ENCODE peak calls at places on chromosome 15, in four cellular contexts. U is left kidney, Y is stromal cell of bone marrow, G is AG08395. T is an unnamed sample.

GRCh38 chr15:51888593-51889195 is 59.2 kb downstream of the TMOD3 start:
- DNase-seq in U (peak; percentile 17), Y (no peak), G (peak; percentile 61), T (no peak)

GRCh38 chr15:65993226-65993625 is 123.9 kb downstream of the RAB11A start:
- DNase-seq in U (peak; percentile 88), Y (no peak), G (no peak), T (no peak)

GRCh38 chr15:51310064-51310463 is 28.3 kb downstream of the CYP19A1 start:
- DNase-seq in U (no peak), Y (peak; percentile 82), G (peak; percentile 62), T (no peak)

GRCh38 chr15:38781196-38781595 is 216.6 kb upstream of the RASGRP1 start:
- DNase-seq in U (no peak), Y (no peak), G (peak; percentile 14), T (no peak)

GRCh38 chr15:43516801-43517353 is 531 bp upstream of the MAP1A start:
- DNase-seq in U (peak; percentile 65), Y (no peak), G (peak; percentile 66), T (no peak)

GRCh38 chr15:39788108-39788507 is 5.5 kb upstream of the FSIP1 start:
- DNase-seq in U (no peak), Y (no peak), G (peak; percentile 31), T (no peak)

GRCh38 chr15:78811124-78811824 is at the start of gene ADAMTS7:
- DNase-seq in U (peak; percentile 90), Y (peak; percentile 58), G (peak; percentile 97), T (peak; percentile 49)

GRCh38 chr15:72609862-72610261 is 44.6 kb upstream of the GOLGA6B start:
- DNase-seq in U (no peak), Y (no peak), G (no peak), T (no peak)

GRCh38 chr15:86016750-86017149 is 62.9 kb upstream of the AGBL1 start:
- DNase-seq in U (no peak), Y (no peak), G (no peak), T (no peak)

GRCh38 chr15:48794697-48795134 is 16.2 kb downstream of the CEP152 start:
- DNase-seq in U (no peak), Y (no peak), G (no peak), T (no peak)

GRCh38 chr15:78830514-78831228 is 19.4 kb upstream of the ADAMTS7 start:
- DNase-seq in U (peak; percentile 79), Y (no peak), G (no peak), T (peak; percentile 49)

GRCh38 chr15:29438714-29439076 is 169.1 kb upstream of the NSMCE3 start:
- DNase-seq in U (peak; percentile 26), Y (no peak), G (no peak), T (no peak)

GRCh38 chr15:90393040-90393439 is 5.0 kb downstream of the IQGAP1 start:
- DNase-seq in U (no peak), Y (no peak), G (no peak), T (no peak)

GRCh38 chr15:63843901-63844317 is 10.2 kb upstream of the HERC1 start:
- DNase-seq in U (no peak), Y (no peak), G (peak; percentile 63), T (no peak)

GRCh38 chr15:51917493-51917892 is 54.1 kb downstream of the LEO1 start:
- DNase-seq in U (peak; percentile 5), Y (no peak), G (no peak), T (peak; percentile 31)

GRCh38 chr15:41965441-41966413 is 6.6 kb downstream of the EHD4 start:
- DNase-seq in U (peak; percentile 52), Y (no peak), G (no peak), T (no peak)

GRCh38 chr15:68829068-68829467 is 8.4 kb upstream of the ANP32A start:
- DNase-seq in U (peak; percentile 49), Y (no peak), G (no peak), T (no peak)

GRCh38 chr15:71634820-71635219 is 175.5 kb upstream of the NR2E3 start:
- DNase-seq in U (peak; percentile 15), Y (no peak), G (peak; percentile 21), T (no peak)

GRCh38 chr15:42363942-42364341 is 4.6 kb downstream of the CAPN3 start:
- DNase-seq in U (no peak), Y (no peak), G (no peak), T (no peak)

GRCh38 chr15:28184166-28184565 is 85.1 kb upstream of the OCA2 start:
- DNase-seq in U (no peak), Y (no peak), G (peak; percentile 26), T (no peak)

GRCh38 chr15:75725021-75725718 is 12.5 kb upstream of the CSPG4 start:
- DNase-seq in U (no peak), Y (no peak), G (no peak), T (no peak)